ENCODE peak calls at places on chromosomes 12 and 14, in six cellular contexts. X is ACHN; D is GM20000; T is stimulated activated CD8-positive, alpha-beta memory T cell treated with anti-CD3 and anti-CD28 coated beads, Interleukin-2, amount 100 ng/mL, for 1 hour; O is NCI-H446; M is naive B cell. H is an unnamed sample.

GRCh38 chr12:29734299-29734698 is 49.4 kb downstream of the TMTC1 start:
- DNase-seq in O (no peak), X (no peak), T (no peak), M (no peak), D (no peak), H (no peak)

GRCh38 chr12:75959506-75959905 is 72.1 kb downstream of the PHLDA1 start:
- DNase-seq in M (no peak), D (no peak), O (no peak), T (no peak), X (no peak), H (no peak)

GRCh38 chr12:110338754-110339153 is 57.7 kb downstream of the ATP2A2 start:
- DNase-seq in D (peak; percentile 25), M (peak; percentile 11), X (peak; percentile 36), O (no peak), T (no peak), H (no peak)

GRCh38 chr12:50309950-50310349 is 26.6 kb upstream of the LIMA1 start:
- DNase-seq in D (no peak), X (no peak), T (no peak), M (no peak), O (no peak), H (no peak)

GRCh38 chr14:98371141-98371540 is 900.9 kb downstream of the BCL11B start:
- DNase-seq in M (no peak), O (no peak), D (no peak), X (no peak), T (no peak), H (no peak)

GRCh38 chr12:52945389-52946232 is 3.3 kb upstream of the KRT18 start:
- DNase-seq in O (no peak), X (peak; percentile 40), T (no peak), M (no peak), D (no peak), H (peak; percentile 75)

GRCh38 chr12:28127455-28127854 is 62.8 kb upstream of the CCDC91 start:
- DNase-seq in T (no peak), D (no peak), M (no peak), O (no peak), X (no peak), H (no peak)

GRCh38 chr12:569803-570236 is 93.4 kb downstream of the NINJ2 start:
- DNase-seq in M (peak; percentile 77), X (peak; percentile 93), D (peak; percentile 95), O (peak; percentile 90), T (peak; percentile 64), H (no peak)

GRCh38 chr14:74888164-74889158 is 6.7 kb downstream of the DLST start:
- DNase-seq in O (no peak), X (no peak), M (no peak), D (no peak), T (no peak), H (no peak)

GRCh38 chr12:118520428-118520827 is 144.1 kb downstream of the SUDS3 start:
- DNase-seq in D (no peak), M (no peak), O (no peak), X (no peak), T (no peak), H (no peak)

GRCh38 chr12:49100380-49100779 is 5.8 kb upstream of the DHH start:
- DNase-seq in T (no peak), X (no peak), O (no peak), M (no peak), D (no peak), H (no peak)

GRCh38 chr14:74583689-74584434 is 28.2 kb downstream of the LTBP2 start:
- DNase-seq in T (no peak), M (no peak), D (no peak), O (no peak), X (peak; percentile 66), H (no peak)

GRCh38 chr12:116303929-116304328 is 26.4 kb upstream of the MED13L start:
- DNase-seq in X (no peak), O (no peak), D (no peak), T (no peak), M (no peak), H (no peak)

GRCh38 chr14:104576607-104577332 is 2.8 kb upstream of the C14orf180 start:
- DNase-seq in T (no peak), M (no peak), O (peak; percentile 56), D (no peak), X (no peak), H (no peak)

GRCh38 chr12:106123551-106123991 is 15.2 kb downstream of the NUAK1 start:
- DNase-seq in M (no peak), T (no peak), O (no peak), D (no peak), X (no peak), H (no peak)

GRCh38 chr14:68680541-68681051 is 112.3 kb downstream of the ZFP36L1 start:
- DNase-seq in D (no peak), X (no peak), M (no peak), O (no peak), T (no peak), H (no peak)

GRCh38 chr14:81504864-81505263 is 28.8 kb downstream of the SEL1L start:
- DNase-seq in X (no peak), O (no peak), M (no peak), T (no peak), D (no peak), H (no peak)

GRCh38 chr14:103728721-103729120 is 13.1 kb downstream of the ZFYVE21 start:
- DNase-seq in X (no peak), M (no peak), D (no peak), T (no peak), O (no peak), H (no peak)

GRCh38 chr12:93978553-93978952 is 169.8 kb upstream of the PLXNC1 start:
- DNase-seq in M (no peak), X (no peak), T (no peak), D (no peak), O (no peak), H (no peak)

GRCh38 chr12:44375694-44376093 is 500.4 kb downstream of the NELL2 start:
- DNase-seq in T (no peak), X (no peak), M (no peak), D (peak; percentile 2), O (no peak), H (no peak)

GRCh38 chr14:77649326-77649725 is 32.9 kb upstream of the SPTLC2 start:
- DNase-seq in D (no peak), T (no peak), X (no peak), O (no peak), M (no peak), H (no peak)

GRCh38 chr14:38721822-38722431 is 381.1 kb downstream of the SEC23A start:
- DNase-seq in O (peak; percentile 66), M (no peak), T (no peak), X (peak; percentile 52), D (peak; percentile 35), H (no peak)

GRCh38 chr14:61514006-61514830 is 181.1 kb upstream of the HIF1A start:
- DNase-seq in X (no peak), O (no peak), D (no peak), M (no peak), T (no peak), H (peak; percentile 47)

GRCh38 chr12:70919597-70920035 is 922 bp downstream of the PTPRR start:
- DNase-seq in X (peak; percentile 37), T (no peak), M (no peak), O (no peak), D (no peak), H (no peak)

GRCh38 chr14:49865431-49865859 is 12.9 kb upstream of the NEMF start:
- DNase-seq in T (peak; percentile 62), X (peak; percentile 69), O (peak; percentile 74), M (peak; percentile 70), D (no peak), H (no peak)

GRCh38 chr12:20409639-20410038 is 41.3 kb downstream of the PDE3A start:
- DNase-seq in O (no peak), T (no peak), X (no peak), D (no peak), M (no peak), H (peak; percentile 9)

GRCh38 chr14:51310453-51311074 is 70.5 kb downstream of the TMX1 start:
- DNase-seq in T (no peak), D (no peak), M (no peak), O (peak; percentile 95), X (no peak), H (no peak)

GRCh38 chr12:77963576-77964178 is 133.0 kb downstream of the NAV3 start:
- DNase-seq in T (no peak), M (no peak), O (no peak), X (no peak), D (no peak), H (no peak)

GRCh38 chr12:24226745-24227350 is 277.4 kb upstream of the SOX5 start:
- DNase-seq in X (peak; percentile 16), M (no peak), T (no peak), D (no peak), O (no peak), H (peak; percentile 63)

GRCh38 chr12:123120452-123121166 is 30.3 kb downstream of the PITPNM2 start:
- DNase-seq in X (no peak), D (no peak), T (no peak), M (peak; percentile 27), O (no peak), H (no peak)

GRCh38 chr14:55129428-55130193 is 559 bp downstream of the LGALS3 start:
- DNase-seq in X (peak; percentile 66), O (no peak), M (peak; percentile 45), T (peak; percentile 21), D (peak; percentile 79), H (peak; percentile 19)

GRCh38 chr14:78975734-78976133 is 805.6 kb downstream of the NRXN3 start:
- DNase-seq in X (no peak), M (no peak), O (no peak), T (no peak), D (no peak), H (no peak)

GRCh38 chr12:53739285-53740129 is 12.3 kb upstream of the CALCOCO1 start:
- DNase-seq in X (no peak), M (no peak), T (no peak), O (no peak), D (no peak), H (no peak)

GRCh38 chr14:75295061-75295461 is 16.4 kb downstream of the FOS start:
- DNase-seq in T (no peak), X (peak; percentile 80), D (no peak), M (peak; percentile 11), O (no peak), H (peak; percentile 88)

GRCh38 chr12:31323466-31324115 is 2.4 kb downstream of the SINHCAF start:
- DNase-seq in M (no peak), X (peak; percentile 44), D (peak; percentile 63), O (no peak), T (no peak), H (no peak)

GRCh38 chr12:112116232-112117060 is 7.9 kb upstream of the NAA25 start:
- DNase-seq in X (peak; percentile 76), O (peak; percentile 53), D (peak; percentile 32), T (no peak), M (no peak), H (no peak)

GRCh38 chr12:4214912-4215861 is 58.4 kb upstream of the CCND2 start:
- DNase-seq in T (no peak), D (peak; percentile 67), X (no peak), O (no peak), M (peak; percentile 87), H (no peak)

GRCh38 chr14:104009297-104009696 is 67.0 kb upstream of the RD3L start:
- DNase-seq in O (no peak), D (no peak), M (no peak), T (no peak), X (no peak), H (no peak)

GRCh38 chr14:50533314-50533705 is 941 bp upstream of the MAP4K5 start:
- DNase-seq in X (no peak), T (no peak), M (no peak), O (no peak), D (no peak), H (no peak)

GRCh38 chr12:124636138-124636968 is 68.9 kb upstream of the NCOR2 start:
- DNase-seq in D (no peak), O (peak; percentile 27), X (peak; percentile 44), T (no peak), M (no peak), H (peak; percentile 36)